ENCODE peak calls at places on chromosomes 6 and 20, in six cellular contexts. I is testis, A is AG04450, U is tibial artery, X is heart right ventricle, B is body of pancreas. G is an unnamed sample.

GRCh38 chr20:58893355-58894151 is 41.0 kb downstream of the GNAS start:
- DNase-seq in I (no peak), A (no peak), U (no peak), B (no peak), X (no peak), G (no peak)

GRCh38 chr6:13538084-13538483 is 36.3 kb upstream of the SIRT5 start:
- DNase-seq in A (peak), B (no peak), I (no peak), U (no peak), X (no peak), G (peak)

GRCh38 chr6:158564243-158565121 is 4.6 kb downstream of the TMEM181 start:
- DNase-seq in X (no peak), I (no peak), B (no peak), A (no peak), U (no peak), G (no peak)

GRCh38 chr20:57040924-57041323 is 225.5 kb downstream of the BMP7 start:
- DNase-seq in B (no peak), A (no peak), I (no peak), X (no peak), U (no peak), G (no peak)

GRCh38 chr6:163369122-163369521 is 45.4 kb upstream of the QKI start:
- DNase-seq in I (no peak), X (no peak), A (no peak), U (no peak), B (no peak), G (no peak)

GRCh38 chr6:9461161-9461560 is 953.7 kb downstream of the TFAP2A start:
- DNase-seq in B (no peak), A (no peak), I (no peak), U (no peak), X (no peak), G (no peak)

GRCh38 chr20:3250091-3250504 is 11.1 kb upstream of the SLC4A11 start:
- DNase-seq in X (no peak), U (no peak), A (no peak), B (no peak), I (peak), G (no peak)

GRCh38 chr6:88725111-88725711 is 238.2 kb downstream of the RNGTT start:
- DNase-seq in B (no peak), A (peak), X (peak), I (peak), U (no peak), G (peak)

GRCh38 chr6:133817460-133818047 is 71.4 kb upstream of the TCF21 start:
- DNase-seq in B (no peak), X (no peak), A (no peak), U (no peak), I (peak), G (no peak)

GRCh38 chr6:170281331-170282292 is 9.3 kb downstream of the DLL1 start:
- DNase-seq in B (peak), U (no peak), I (no peak), A (no peak), X (no peak), G (no peak)

GRCh38 chr6:137157601-137158000 is 15.8 kb downstream of the IL22RA2 start:
- DNase-seq in A (no peak), U (no peak), X (no peak), I (no peak), B (no peak), G (no peak)

GRCh38 chr20:62523473-62524203 is 47.8 kb upstream of the GATA5 start:
- DNase-seq in X (no peak), U (no peak), I (no peak), A (no peak), B (no peak), G (no peak)

GRCh38 chr6:157036245-157036681 is 259.1 kb downstream of the ARID1B start:
- DNase-seq in B (peak), U (no peak), I (no peak), A (no peak), X (no peak), G (no peak)

GRCh38 chr6:125220712-125221111 is 67.1 kb downstream of the TPD52L1 start:
- DNase-seq in A (no peak), B (no peak), X (peak), I (peak), U (peak), G (no peak)

GRCh38 chr6:32148289-32148688 is 3.5 kb downstream of the PRRT1 start:
- DNase-seq in B (no peak), A (no peak), I (no peak), X (no peak), U (no peak), G (no peak)

GRCh38 chr6:12328701-12329100 is 38.5 kb downstream of the EDN1 start:
- DNase-seq in I (no peak), U (no peak), A (no peak), X (no peak), B (no peak), G (no peak)

GRCh38 chr6:117545161-117545595 is 57.1 kb downstream of the GOPC start:
- DNase-seq in X (no peak), A (no peak), B (no peak), U (no peak), I (no peak), G (no peak)

GRCh38 chr20:58073945-58074920 is 154.2 kb downstream of the ANKRD60 start:
- DNase-seq in U (no peak), X (no peak), I (peak), A (no peak), B (no peak), G (peak)

GRCh38 chr6:128507337-128508310 is 12.8 kb downstream of the PTPRK start:
- DNase-seq in B (peak), A (no peak), I (no peak), U (no peak), X (no peak), G (no peak)

GRCh38 chr6:166633732-166634535 is 6.9 kb upstream of the RPS6KA2 start:
- DNase-seq in B (no peak), X (peak), I (no peak), A (no peak), U (no peak), G (no peak)

GRCh38 chr6:21874372-21874771 is 280.8 kb downstream of the SOX4 start:
- DNase-seq in U (no peak), I (no peak), X (no peak), A (no peak), B (no peak), G (no peak)

GRCh38 chr20:17601957-17602356 is 32.1 kb downstream of the DSTN start:
- DNase-seq in A (no peak), I (no peak), B (no peak), U (no peak), X (no peak), G (no peak)

GRCh38 chr20:60057123-60057865 is 99.1 kb downstream of the CDH26 start:
- DNase-seq in B (peak), A (no peak), I (peak), U (no peak), X (peak), G (peak)

GRCh38 chr6:136309171-136309570 is 19.5 kb upstream of the BCLAF1 start:
- DNase-seq in B (no peak), A (no peak), U (no peak), I (no peak), X (no peak), G (no peak)

GRCh38 chr6:159983641-159984080 is 14.8 kb downstream of the IGF2R start:
- DNase-seq in B (no peak), X (no peak), U (no peak), I (no peak), A (no peak), G (no peak)

GRCh38 chr20:24116611-24117010 is 128.0 kb upstream of the GGTLC1 start:
- DNase-seq in I (no peak), A (no peak), B (no peak), U (no peak), X (no peak), G (no peak)

GRCh38 chr6:46376562-46376969 is 114.7 kb downstream of the RCAN2 start:
- DNase-seq in A (no peak), U (no peak), X (no peak), I (no peak), B (no peak), G (no peak)

GRCh38 chr6:111427341-111428116 is 55.5 kb downstream of the REV3L start:
- DNase-seq in U (no peak), I (no peak), A (peak), X (no peak), B (no peak), G (peak)

GRCh38 chr6:111423055-111423633 is 59.9 kb downstream of the REV3L start:
- DNase-seq in B (no peak), A (no peak), X (no peak), U (no peak), I (no peak), G (no peak)

GRCh38 chr6:111418971-111419693 is 63.9 kb downstream of the REV3L start:
- DNase-seq in X (no peak), A (peak), U (no peak), B (no peak), I (no peak), G (peak)

GRCh38 chr6:111428803-111429202 is 54.2 kb downstream of the REV3L start:
- DNase-seq in A (no peak), I (no peak), B (no peak), U (no peak), X (no peak), G (no peak)

DNA sequence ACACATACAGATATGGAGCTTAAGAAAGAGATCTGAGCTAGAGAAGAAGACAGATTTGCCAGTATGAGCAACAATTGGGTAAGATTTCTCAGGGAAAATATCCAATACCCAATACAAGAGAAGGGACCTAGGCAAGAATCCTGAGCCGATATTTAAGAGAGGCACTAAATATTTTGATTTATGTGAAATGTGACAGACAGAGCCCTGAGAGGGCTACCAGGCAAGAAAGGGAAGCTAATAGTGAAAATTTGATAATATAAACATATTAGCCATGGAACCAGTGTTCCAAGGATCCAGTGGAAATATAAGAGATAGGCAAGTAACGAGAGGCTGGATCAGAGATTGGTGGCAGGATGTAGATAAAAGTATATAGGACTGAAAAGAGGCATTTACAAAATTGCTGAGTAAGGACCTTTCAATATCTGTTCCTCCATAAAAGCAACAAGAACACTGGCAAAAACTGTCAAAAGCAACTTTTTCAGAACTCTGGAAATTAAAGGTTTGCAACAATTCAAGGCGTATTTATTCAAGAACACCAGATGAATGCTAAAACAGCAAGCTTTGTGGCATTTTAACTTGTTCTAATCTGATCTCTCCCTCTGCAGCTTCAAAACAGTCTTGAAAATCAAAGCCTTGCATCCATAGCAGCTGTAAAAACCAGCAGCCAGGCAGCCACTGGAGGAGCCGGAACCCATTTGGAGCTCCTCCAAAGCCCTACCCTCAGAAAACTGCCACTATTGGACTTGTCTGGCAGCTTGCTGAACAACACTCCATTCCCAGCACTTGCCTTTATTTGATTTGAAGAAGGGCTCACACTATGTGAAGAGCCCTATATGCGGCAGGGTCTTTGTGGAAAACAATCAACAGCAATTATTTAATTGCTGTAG is 58.8 kb downstream of the REV3L start:
- DNase-seq in U (no peak), A (no peak), B (peak), X (peak), I (peak), G (peak)
- TF ChIP-seq CTCF in U (no peak), A (no peak), B (no peak), X (no peak), I (no peak), G (no peak)

DNA sequence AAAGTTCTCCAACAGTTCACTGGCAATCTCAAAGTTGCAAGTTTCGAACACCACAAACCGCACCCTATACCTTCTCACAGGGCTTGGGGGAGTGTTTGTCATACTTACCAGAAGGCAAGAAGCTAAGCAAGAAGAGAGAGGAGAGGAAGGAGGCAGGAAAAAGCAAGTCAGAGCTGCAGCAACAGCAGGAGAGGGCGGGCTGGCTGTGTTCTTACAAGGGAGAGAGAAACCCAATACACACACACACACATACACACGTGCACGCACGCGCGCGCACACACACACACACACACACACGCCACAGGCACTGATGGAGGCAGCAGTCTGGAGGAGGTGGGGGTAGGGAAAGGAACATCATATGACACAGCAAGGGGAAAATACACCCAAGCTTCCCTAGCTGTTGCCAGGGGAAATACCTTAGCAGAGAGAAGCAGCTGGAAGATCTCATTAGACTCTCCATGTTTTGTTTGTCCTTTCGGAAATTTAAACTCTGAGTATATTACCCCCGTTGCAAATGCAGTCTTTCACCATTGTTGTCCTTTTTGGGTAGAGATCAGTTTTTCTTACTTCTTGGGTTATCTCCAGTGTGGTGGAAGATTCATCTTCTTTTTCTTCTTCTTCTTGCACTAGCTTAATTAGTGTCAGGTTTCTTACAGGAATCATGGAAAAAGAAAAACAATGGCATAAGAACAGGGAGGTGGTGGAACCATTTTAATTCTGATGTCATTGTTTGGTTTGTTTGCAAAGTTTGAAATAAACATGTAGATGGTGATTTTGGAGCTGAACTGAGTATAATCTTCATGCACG is at the start of gene TXLNB:
- DNase-seq in B (peak), A (peak), I (peak), U (peak), X (peak), G (peak)
- H3K4me3 ChIP-seq in B (no peak), A (peak), I (no peak), U (no peak), X (peak), G (peak)

GRCh38 chr6:131262060-131262459 is 126.8 kb downstream of the AKAP7 start:
- DNase-seq in U (no peak), B (no peak), X (no peak), A (no peak), I (no peak), G (no peak)
- TF ChIP-seq CTCF in U (no peak), B (no peak), X (no peak), A (peak), I (no peak), G (no peak)

DNA sequence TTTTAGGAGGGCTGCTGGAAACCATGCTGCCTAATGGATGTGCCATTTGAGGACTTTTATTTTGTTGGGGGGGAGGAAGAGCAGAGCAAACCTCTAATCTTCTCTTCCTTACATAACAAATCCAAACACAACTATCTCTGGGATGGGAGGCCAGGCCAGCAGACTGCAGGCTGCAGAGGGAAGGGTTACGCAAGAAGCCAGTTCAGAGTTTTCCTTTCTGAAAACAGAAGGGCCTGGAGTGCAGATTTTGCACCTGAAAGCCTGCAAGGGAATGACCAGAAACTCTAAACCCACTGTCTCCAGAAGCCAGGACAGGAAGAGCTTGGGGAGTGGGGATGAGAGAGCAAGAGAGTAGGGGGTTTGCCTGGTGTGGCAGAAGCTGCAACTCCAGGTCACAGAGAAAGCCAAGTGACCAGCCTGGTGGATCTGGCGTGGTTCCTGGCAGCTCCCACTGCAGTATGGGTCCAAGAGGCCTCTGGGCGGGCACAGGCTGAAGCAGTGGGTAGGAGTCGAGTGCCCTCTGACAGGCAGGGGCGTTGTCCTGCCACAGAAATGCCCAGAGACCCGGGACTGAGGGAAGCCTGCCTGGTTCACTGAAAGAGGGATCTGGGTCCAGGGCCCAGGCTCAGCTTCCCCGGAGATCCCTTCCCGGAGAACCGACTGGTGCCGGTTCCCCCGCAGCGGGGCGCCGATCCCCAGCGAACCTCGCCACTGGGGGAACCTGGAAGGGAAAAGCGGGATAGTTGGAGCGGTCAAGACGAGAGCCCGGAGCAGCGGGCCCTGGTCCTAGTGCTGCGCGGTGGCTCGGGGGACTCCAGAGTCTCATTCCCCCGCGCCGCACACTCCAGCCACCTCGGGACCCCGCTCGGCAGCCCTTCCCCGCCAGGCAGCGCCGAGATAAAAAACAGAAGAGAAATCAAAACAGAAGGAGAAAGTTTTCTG is 6.7 kb downstream of the MAFB start:
- DNase-seq in I (no peak), B (no peak), A (no peak), U (peak), X (no peak), G (no peak)
- H3K4me3 ChIP-seq in I (peak), B (no peak), A (no peak), U (peak), X (peak), G (peak)

DNA sequence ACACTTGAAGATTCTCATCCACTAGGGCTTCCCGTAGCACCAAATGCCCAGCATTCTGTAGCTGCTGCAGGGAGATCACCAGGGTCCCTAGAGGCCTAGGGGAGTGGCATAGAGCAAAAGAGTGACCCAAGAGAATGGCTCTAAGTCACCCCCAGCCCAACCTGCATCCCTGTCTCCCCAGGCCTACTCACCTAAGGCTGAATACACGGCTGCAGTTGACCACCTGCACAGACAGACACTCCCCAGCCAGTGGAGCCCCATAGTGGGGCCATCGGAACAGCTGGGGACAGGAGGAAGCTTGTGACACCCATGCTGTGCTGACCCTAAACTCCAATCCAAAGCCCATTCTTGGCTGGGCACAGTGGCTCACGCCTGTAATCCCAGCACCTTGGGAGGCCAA is 9.5 kb upstream of the SPAG4 start:
- DNase-seq in A (no peak), I (no peak), U (peak), X (no peak), B (no peak), G (no peak)
- TF ChIP-seq CTCF in A (no peak), I (no peak), U (no peak), X (no peak), B (no peak), G (no peak)

GRCh38 chr6:146434991-146435390 is 108.6 kb upstream of the RAB32 start:
- DNase-seq in B (no peak), I (no peak), X (no peak), U (no peak), A (no peak), G (no peak)

GRCh38 chr6:146429831-146430230 is 113.8 kb upstream of the RAB32 start:
- DNase-seq in X (no peak), A (no peak), U (no peak), B (no peak), I (no peak), G (no peak)

DNA sequence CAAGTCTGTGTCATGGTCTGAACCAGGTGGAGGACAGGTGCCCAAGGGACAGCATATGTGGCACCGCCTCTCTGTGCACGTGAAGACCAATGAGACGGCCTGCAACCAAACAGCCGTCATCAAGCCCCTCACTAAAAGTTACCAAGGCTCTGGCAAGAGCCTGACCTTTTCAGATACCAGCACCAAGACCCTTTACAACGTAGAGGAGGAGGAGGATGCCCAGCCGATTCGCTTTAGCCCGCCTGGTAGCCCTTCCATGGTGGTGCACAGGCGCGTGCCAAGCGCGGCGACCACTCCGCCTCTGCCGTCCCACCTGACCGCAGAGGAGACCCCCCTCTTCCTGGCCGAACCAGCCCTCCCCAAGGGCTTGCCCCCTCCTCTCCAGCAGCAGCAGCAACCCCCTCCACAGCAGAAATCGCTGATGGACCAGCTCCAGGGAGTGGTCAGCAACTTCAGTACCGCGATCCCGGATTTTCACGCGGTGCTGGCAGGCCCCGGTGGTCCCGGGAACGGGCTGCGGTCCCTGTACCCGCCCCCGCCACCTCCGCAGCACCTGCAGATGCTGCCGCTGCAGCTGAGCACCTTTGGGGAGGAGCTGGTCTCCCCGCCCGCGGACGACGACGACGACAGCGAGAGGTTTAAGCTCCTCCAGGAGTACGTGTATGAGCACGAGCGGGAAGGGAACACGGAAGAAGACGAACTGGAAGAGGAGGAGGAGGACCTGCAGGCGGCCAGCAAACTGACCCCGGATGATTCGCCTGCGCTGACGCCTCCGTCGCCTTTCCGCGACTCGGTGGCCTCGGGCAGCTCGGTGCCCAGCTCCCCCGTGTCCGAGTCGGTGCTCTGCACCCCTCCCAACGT is 109.5 kb upstream of the RAB32 start:
- DNase-seq in B (peak), I (peak), U (no peak), X (no peak), A (no peak), G (no peak)
- H3K4me3 ChIP-seq in B (no peak), I (peak), U (peak), X (peak), A (peak), G (peak)

G was measured in astrocyte of the cerebellum.